ENCODE peak calls at places on chromosomes 16 and 17, in seven cellular contexts. H is NCI-H1105, F is mesothelial cell of epicardium, G is fibroblast of gingiva, J is SHP77, I is hypothalamus, D is colonic mucosa. N is an unnamed sample.

GRCh38 chr17:5837055-5837491 is 233.1 kb upstream of the WSCD1 start:
- DNase-seq in I (no peak), D (no peak), G (no peak), F (no peak), J (no peak), H (no peak), N (no peak)

GRCh38 chr16:1464196-1464893 is 10.5 kb downstream of the CLCN7 start:
- DNase-seq in J (no peak), I (no peak), D (no peak), F (no peak), H (no peak), G (no peak), N (peak)

GRCh38 chr17:43464046-43464445 is 19.7 kb upstream of the DHX8 start:
- DNase-seq in G (no peak), D (no peak), F (no peak), I (no peak), H (no peak), J (no peak), N (no peak)

GRCh38 chr17:19579867-19580565 is 46.4 kb downstream of the SLC47A1 start:
- DNase-seq in D (no peak), J (no peak), I (no peak), G (no peak), F (no peak), H (no peak), N (no peak)

GRCh38 chr16:77238593-77238992 is 39.4 kb downstream of the SYCE1L start:
- DNase-seq in F (no peak), H (no peak), I (no peak), D (no peak), G (no peak), J (no peak), N (no peak)

GRCh38 chr16:22313141-22313781 is 16.1 kb downstream of the POLR3E start:
- DNase-seq in G (no peak), D (no peak), F (no peak), H (no peak), J (no peak), I (no peak), N (no peak)

GRCh38 chr16:78607465-78607864 is 508.0 kb downstream of the WWOX start:
- DNase-seq in F (no peak), I (no peak), J (no peak), G (no peak), D (no peak), H (no peak), N (no peak)

GRCh38 chr16:56933828-56934598 is 2.1 kb downstream of the HERPUD1 start:
- DNase-seq in H (no peak), J (no peak), I (no peak), G (no peak), D (no peak), F (no peak), N (no peak)

GRCh38 chr17:36778458-36778857 is 158.8 kb upstream of the LHX1 start:
- DNase-seq in G (no peak), F (no peak), D (no peak), H (no peak), I (no peak), J (no peak), N (no peak)

GRCh38 chr16:57519796-57520360 is 16.5 kb downstream of the CCDC102A start:
- DNase-seq in J (peak), H (peak), D (peak), F (peak), G (peak), I (peak), N (peak)

GRCh38 chr16:49608095-49608494 is 234.5 kb downstream of the C16orf78 start:
- DNase-seq in F (peak), D (no peak), J (no peak), I (no peak), G (no peak), H (peak), N (no peak)

GRCh38 chr16:31807086-31807485 is 66.5 kb upstream of the ZNF267 start:
- DNase-seq in G (no peak), I (no peak), H (no peak), J (no peak), D (no peak), F (no peak), N (no peak)

GRCh38 chr17:3002538-3003301 is 60.7 kb downstream of the OR1D5 start:
- DNase-seq in J (no peak), I (peak), F (no peak), G (no peak), H (no peak), D (peak), N (peak)

GRCh38 chr17:1203111-1203966 is 23.6 kb upstream of the ABR start:
- DNase-seq in G (peak), I (no peak), D (peak), J (no peak), H (no peak), F (peak), N (peak)

GRCh38 chr16:66484453-66485213 is 57.5 kb downstream of the BEAN1 start:
- DNase-seq in F (peak), H (no peak), D (no peak), I (no peak), J (no peak), G (no peak), N (no peak)

GRCh38 chr16:54957403-54957802 is 26.7 kb downstream of the IRX5 start:
- DNase-seq in I (no peak), D (peak), H (peak), G (no peak), J (no peak), F (no peak), N (peak)

GRCh38 chr16:11972128-11972527 is 4.4 kb upstream of the SNX29 start:
- DNase-seq in J (no peak), I (no peak), H (no peak), D (peak), F (no peak), G (no peak), N (no peak)

GRCh38 chr16:11639925-11640899 is 28.0 kb upstream of the SNN start:
- DNase-seq in H (peak), I (peak), G (peak), D (peak), F (no peak), J (peak), N (peak)

GRCh38 chr16:83967838-83968482 is at the start of gene NECAB2:
- DNase-seq in H (peak), I (no peak), J (no peak), G (no peak), D (no peak), F (peak), N (peak)

N was measured in mucosa of descending colon.